ENCODE peak calls at places on chromosomes 2 and 18, in four cellular contexts. One of them, this sample, is unnamed.

GRCh38 chr2:168608796-168609195 is 152.7 kb downstream of the CERS6 start:
- DNase-seq in left ventricle myocardium inferior: no peak
- DNase-seq in foreskin keratinocyte: peak
- DNase-seq in mammary epithelial cell: peak
- DNase-seq in this sample: no peak

GRCh38 chr18:33579868-33580205 is 1.8 kb downstream of the ASXL3 start:
- DNase-seq in left ventricle myocardium inferior: no peak
- DNase-seq in mammary epithelial cell: no peak
- DNase-seq in foreskin keratinocyte: no peak
- DNase-seq in this sample: no peak

GRCh38 chr2:20604957-20605381 is 45.9 kb downstream of the HS1BP3 start:
- DNase-seq in mammary epithelial cell: no peak
- DNase-seq in foreskin keratinocyte: no peak
- DNase-seq in left ventricle myocardium inferior: no peak
- DNase-seq in this sample: no peak

GRCh38 chr2:71700041-71700879 is 246.9 kb downstream of the DYSF start:
- DNase-seq in foreskin keratinocyte: no peak
- DNase-seq in left ventricle myocardium inferior: no peak
- DNase-seq in mammary epithelial cell: no peak
- DNase-seq in this sample: no peak

GRCh38 chr2:120308038-120308910 is 37.7 kb upstream of the INHBB start:
- DNase-seq in left ventricle myocardium inferior: no peak
- DNase-seq in foreskin keratinocyte: no peak
- DNase-seq in mammary epithelial cell: no peak
- DNase-seq in this sample: peak

GRCh38 chr2:240920783-240921231 is 14.7 kb downstream of the CROCC2 start:
- DNase-seq in mammary epithelial cell: no peak
- DNase-seq in foreskin keratinocyte: no peak
- DNase-seq in left ventricle myocardium inferior: peak
- DNase-seq in this sample: no peak

GRCh38 chr18:57891707-57892391 is 88.7 kb upstream of the ATP8B1 start:
- DNase-seq in foreskin keratinocyte: peak
- DNase-seq in left ventricle myocardium inferior: no peak
- DNase-seq in mammary epithelial cell: no peak
- DNase-seq in this sample: no peak

GRCh38 chr2:72032481-72033041 is 115.1 kb downstream of the CYP26B1 start:
- DNase-seq in foreskin keratinocyte: peak
- DNase-seq in mammary epithelial cell: peak
- DNase-seq in left ventricle myocardium inferior: no peak
- DNase-seq in this sample: peak

GRCh38 chr2:182962641-182963040 is 75.6 kb downstream of the NCKAP1 start:
- DNase-seq in left ventricle myocardium inferior: no peak
- DNase-seq in foreskin keratinocyte: no peak
- DNase-seq in mammary epithelial cell: no peak
- DNase-seq in this sample: no peak

GRCh38 chr2:207315131-207315530 is 149.4 kb upstream of the KLF7 start:
- DNase-seq in left ventricle myocardium inferior: no peak
- DNase-seq in foreskin keratinocyte: no peak
- DNase-seq in mammary epithelial cell: no peak
- DNase-seq in this sample: no peak

GRCh38 chr18:9418047-9418690 is 57.1 kb upstream of the RALBP1 start:
- DNase-seq in left ventricle myocardium inferior: no peak
- DNase-seq in mammary epithelial cell: no peak
- DNase-seq in foreskin keratinocyte: no peak
- DNase-seq in this sample: no peak

GRCh38 chr2:70670202-70670601 is 97.8 kb downstream of the ADD2 start:
- DNase-seq in left ventricle myocardium inferior: no peak
- DNase-seq in mammary epithelial cell: no peak
- DNase-seq in foreskin keratinocyte: no peak
- DNase-seq in this sample: no peak

GRCh38 chr18:9690418-9691178 is 17.5 kb upstream of the RAB31 start:
- DNase-seq in left ventricle myocardium inferior: no peak
- DNase-seq in mammary epithelial cell: no peak
- DNase-seq in foreskin keratinocyte: no peak
- DNase-seq in this sample: no peak

GRCh38 chr2:128316777-128317185 is 1.9 kb downstream of the HS6ST1 start:
- DNase-seq in mammary epithelial cell: peak
- DNase-seq in left ventricle myocardium inferior: no peak
- DNase-seq in foreskin keratinocyte: no peak
- DNase-seq in this sample: no peak

GRCh38 chr2:132037527-132038178 is 124.1 kb downstream of the ANKRD30BL start:
- DNase-seq in foreskin keratinocyte: no peak
- DNase-seq in mammary epithelial cell: no peak
- DNase-seq in left ventricle myocardium inferior: no peak
- DNase-seq in this sample: no peak

GRCh38 chr2:80122675-80123074 is 181.9 kb downstream of the LRRTM1 start:
- DNase-seq in left ventricle myocardium inferior: no peak
- DNase-seq in foreskin keratinocyte: no peak
- DNase-seq in mammary epithelial cell: no peak
- DNase-seq in this sample: no peak

GRCh38 chr18:33577688-33578370 is at the start of gene ASXL3:
- DNase-seq in mammary epithelial cell: no peak
- DNase-seq in left ventricle myocardium inferior: peak
- DNase-seq in foreskin keratinocyte: no peak
- DNase-seq in this sample: no peak

GRCh38 chr2:133485868-133486267 is 82.4 kb downstream of the NCKAP5 start:
- DNase-seq in left ventricle myocardium inferior: no peak
- DNase-seq in mammary epithelial cell: no peak
- DNase-seq in foreskin keratinocyte: no peak
- DNase-seq in this sample: no peak

GRCh38 chr18:55323051-55323994 is 264.7 kb downstream of the TCF4 start:
- DNase-seq in mammary epithelial cell: no peak
- DNase-seq in left ventricle myocardium inferior: no peak
- DNase-seq in foreskin keratinocyte: no peak
- DNase-seq in this sample: no peak

GRCh38 chr2:120990451-120990871 is 254.8 kb downstream of the GLI2 start:
- DNase-seq in left ventricle myocardium inferior: no peak
- DNase-seq in mammary epithelial cell: no peak
- DNase-seq in foreskin keratinocyte: no peak
- DNase-seq in this sample: no peak

GRCh38 chr18:52723456-52724065 is 383.6 kb downstream of the DCC start:
- DNase-seq in mammary epithelial cell: peak
- DNase-seq in left ventricle myocardium inferior: no peak
- DNase-seq in foreskin keratinocyte: peak
- DNase-seq in this sample: no peak

GRCh38 chr2:70922591-70923234 is 13.0 kb upstream of the ATP6V1B1 start:
- DNase-seq in mammary epithelial cell: no peak
- DNase-seq in left ventricle myocardium inferior: no peak
- DNase-seq in foreskin keratinocyte: no peak
- DNase-seq in this sample: no peak

GRCh38 chr2:118864207-118864606 is 16.8 kb upstream of the EN1 start:
- DNase-seq in foreskin keratinocyte: no peak
- DNase-seq in mammary epithelial cell: no peak
- DNase-seq in left ventricle myocardium inferior: no peak
- DNase-seq in this sample: no peak

GRCh38 chr2:119155633-119156032 is 2.9 kb downstream of the C1QL2 start:
- DNase-seq in foreskin keratinocyte: no peak
- DNase-seq in mammary epithelial cell: no peak
- DNase-seq in left ventricle myocardium inferior: no peak
- DNase-seq in this sample: no peak

GRCh38 chr2:24597181-24597870 is 106.3 kb downstream of the NCOA1 start:
- DNase-seq in foreskin keratinocyte: no peak
- DNase-seq in mammary epithelial cell: no peak
- DNase-seq in left ventricle myocardium inferior: no peak
- DNase-seq in this sample: no peak

DNA sequence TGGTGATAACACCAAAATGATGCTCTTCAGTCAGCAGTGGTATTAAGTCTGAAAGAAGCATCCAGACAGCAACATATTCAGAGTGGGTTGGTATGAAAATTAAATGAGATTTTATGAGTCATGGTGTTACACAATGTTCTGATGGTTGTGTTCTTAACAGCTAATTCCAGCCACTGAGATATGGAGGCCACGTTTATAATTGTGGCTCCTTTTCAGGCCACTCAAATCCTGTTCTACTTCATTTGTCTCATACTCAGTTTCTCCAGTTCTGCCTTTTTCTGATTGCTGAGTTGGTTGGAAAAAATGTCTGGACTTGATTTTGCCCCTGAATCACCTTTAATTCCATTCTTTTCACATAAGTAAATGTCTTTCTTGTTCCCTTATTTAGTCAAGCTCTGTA is 162.7 kb upstream of the COL3A1 start:
- DNase-seq in foreskin keratinocyte: peak
- DNase-seq in left ventricle myocardium inferior: no peak
- DNase-seq in mammary epithelial cell: peak
- DNase-seq in this sample: peak
- TF ChIP-seq CTCF in foreskin keratinocyte: no peak
- TF ChIP-seq CTCF in left ventricle myocardium inferior: no peak
- TF ChIP-seq CTCF in mammary epithelial cell: no peak
- TF ChIP-seq CTCF in this sample: no peak

DNA sequence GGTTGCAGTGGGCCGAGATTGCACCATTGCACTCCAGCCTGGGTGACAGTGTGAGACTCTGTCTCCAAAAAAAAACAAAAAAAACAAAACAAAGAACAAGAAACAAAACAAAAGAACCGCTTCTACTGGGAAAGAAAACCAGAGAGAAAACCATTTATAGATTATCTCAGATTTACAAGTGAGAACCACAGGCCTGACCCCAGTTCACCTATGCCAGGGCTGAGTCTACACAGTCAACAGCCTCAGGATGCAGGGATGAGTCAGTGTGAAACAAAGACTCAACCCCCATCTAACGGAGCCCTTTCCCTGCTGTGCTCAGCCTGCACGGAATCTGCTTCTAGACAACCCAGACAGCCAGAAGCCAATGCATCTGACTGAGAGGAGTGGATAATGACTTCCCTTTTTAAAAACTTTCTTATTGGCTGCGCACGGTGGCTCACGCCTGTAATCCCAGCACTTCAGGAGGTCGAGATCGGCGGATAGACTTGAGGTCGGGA is 25.5 kb upstream of the YWHAQ start:
- DNase-seq in foreskin keratinocyte: peak
- DNase-seq in mammary epithelial cell: peak
- DNase-seq in left ventricle myocardium inferior: no peak
- DNase-seq in this sample: peak
- H3K27ac ChIP-seq in foreskin keratinocyte: peak
- H3K27ac ChIP-seq in mammary epithelial cell: peak
- H3K27ac ChIP-seq in left ventricle myocardium inferior: no peak
- H3K27ac ChIP-seq in this sample: peak

GRCh38 chr2:7574385-7574784 is 657.2 kb downstream of the RNF144A start:
- DNase-seq in mammary epithelial cell: no peak
- DNase-seq in foreskin keratinocyte: no peak
- DNase-seq in left ventricle myocardium inferior: no peak
- DNase-seq in this sample: no peak
- TF ChIP-seq CTCF in mammary epithelial cell: no peak
- TF ChIP-seq CTCF in foreskin keratinocyte: no peak
- TF ChIP-seq CTCF in left ventricle myocardium inferior: no peak
- TF ChIP-seq CTCF in this sample: no peak

GRCh38 chr2:43149482-43150107 is 76.8 kb downstream of the ZFP36L2 start:
- DNase-seq in left ventricle myocardium inferior: no peak
- DNase-seq in mammary epithelial cell: no peak
- DNase-seq in foreskin keratinocyte: no peak
- DNase-seq in this sample: no peak
- H3K27ac ChIP-seq in left ventricle myocardium inferior: no peak
- H3K27ac ChIP-seq in mammary epithelial cell: no peak
- H3K27ac ChIP-seq in foreskin keratinocyte: no peak
- H3K27ac ChIP-seq in this sample: peak

This sample was measured in RWPE1.